ENCODE peak calls at places on chromosome 17, in eight cellular contexts. One of them, this sample, is unnamed. For H3K4me1, the result is how much of the 10 kb centered on the place peaks cover.

GRCh38 chr17:50564916-50565315 is 4.4 kb downstream of the CACNA1G start:
- DNase-seq in pancreas: no peak
- DNase-seq in PC-9: no peak
- DNase-seq in thoracic aorta: peak
- DNase-seq in cardiac muscle cell: peak
- DNase-seq in heart right ventricle: peak
- DNase-seq in CD8-positive, alpha-beta memory T cell: peak
- DNase-seq in endodermal cell: no peak
- DNase-seq in this sample: peak

GRCh38 chr17:64262422-64263260 is at the start of gene TEX2:
- DNase-seq in pancreas: peak
- DNase-seq in PC-9: peak
- DNase-seq in thoracic aorta: no peak
- DNase-seq in cardiac muscle cell: peak
- DNase-seq in heart right ventricle: peak
- DNase-seq in CD8-positive, alpha-beta memory T cell: peak
- DNase-seq in endodermal cell: peak
- DNase-seq in this sample: peak

GRCh38 chr17:19302791-19303233 is 59.7 kb downstream of the B9D1 start:
- DNase-seq in pancreas: no peak
- DNase-seq in PC-9: no peak
- DNase-seq in thoracic aorta: no peak
- DNase-seq in cardiac muscle cell: no peak
- DNase-seq in heart right ventricle: no peak
- DNase-seq in CD8-positive, alpha-beta memory T cell: no peak
- DNase-seq in endodermal cell: no peak
- DNase-seq in this sample: peak

GRCh38 chr17:18246880-18247612 is 11.5 kb downstream of the FLII start:
- DNase-seq in pancreas: peak
- DNase-seq in PC-9: peak
- DNase-seq in thoracic aorta: no peak
- DNase-seq in cardiac muscle cell: peak
- DNase-seq in heart right ventricle: peak
- DNase-seq in CD8-positive, alpha-beta memory T cell: no peak
- DNase-seq in endodermal cell: peak
- DNase-seq in this sample: peak

GRCh38 chr17:42403150-42403549 is 14.9 kb upstream of the STAT3 start:
- DNase-seq in pancreas: no peak
- DNase-seq in PC-9: no peak
- DNase-seq in thoracic aorta: no peak
- DNase-seq in cardiac muscle cell: no peak
- DNase-seq in heart right ventricle: no peak
- DNase-seq in CD8-positive, alpha-beta memory T cell: peak
- DNase-seq in endodermal cell: peak
- DNase-seq in this sample: no peak

GRCh38 chr17:17236295-17237025 is 508 bp downstream of the FLCN start:
- DNase-seq in pancreas: no peak
- DNase-seq in PC-9: peak
- DNase-seq in thoracic aorta: no peak
- DNase-seq in cardiac muscle cell: peak
- DNase-seq in heart right ventricle: no peak
- DNase-seq in CD8-positive, alpha-beta memory T cell: no peak
- DNase-seq in endodermal cell: no peak
- DNase-seq in this sample: peak

GRCh38 chr17:6427284-6427781 is 7.6 kb downstream of the AIPL1 start:
- DNase-seq in pancreas: no peak
- DNase-seq in PC-9: no peak
- DNase-seq in thoracic aorta: no peak
- DNase-seq in cardiac muscle cell: peak
- DNase-seq in heart right ventricle: no peak
- DNase-seq in CD8-positive, alpha-beta memory T cell: peak
- DNase-seq in endodermal cell: no peak
- DNase-seq in this sample: no peak

GRCh38 chr17:50381920-50382319 is 8.9 kb downstream of the EME1 start:
- DNase-seq in pancreas: no peak
- DNase-seq in PC-9: no peak
- DNase-seq in thoracic aorta: no peak
- DNase-seq in cardiac muscle cell: no peak
- DNase-seq in heart right ventricle: no peak
- DNase-seq in CD8-positive, alpha-beta memory T cell: no peak
- DNase-seq in endodermal cell: no peak
- DNase-seq in this sample: no peak

GRCh38 chr17:65048441-65048840 is 8.1 kb downstream of the GNA13 start:
- DNase-seq in pancreas: no peak
- DNase-seq in PC-9: no peak
- DNase-seq in thoracic aorta: no peak
- DNase-seq in cardiac muscle cell: no peak
- DNase-seq in heart right ventricle: no peak
- DNase-seq in CD8-positive, alpha-beta memory T cell: no peak
- DNase-seq in endodermal cell: no peak
- DNase-seq in this sample: no peak

GRCh38 chr17:7929158-7930029 is at the start of gene KCNAB3:
- DNase-seq in pancreas: no peak
- DNase-seq in PC-9: no peak
- DNase-seq in thoracic aorta: no peak
- DNase-seq in cardiac muscle cell: peak
- DNase-seq in heart right ventricle: peak
- DNase-seq in CD8-positive, alpha-beta memory T cell: peak
- DNase-seq in endodermal cell: peak
- DNase-seq in this sample: no peak

GRCh38 chr17:7931709-7932482 is at the start of the genes CNTROB and TRAPPC1:
- DNase-seq in pancreas: peak
- DNase-seq in PC-9: peak
- DNase-seq in thoracic aorta: peak
- DNase-seq in cardiac muscle cell: peak
- DNase-seq in heart right ventricle: peak
- DNase-seq in CD8-positive, alpha-beta memory T cell: peak
- DNase-seq in endodermal cell: peak
- DNase-seq in this sample: peak

GRCh38 chr17:7932483-7932891 is 481 bp downstream of the CNTROB start:
- DNase-seq in pancreas: no peak
- DNase-seq in PC-9: no peak
- DNase-seq in thoracic aorta: no peak
- DNase-seq in cardiac muscle cell: peak
- DNase-seq in heart right ventricle: no peak
- DNase-seq in CD8-positive, alpha-beta memory T cell: no peak
- DNase-seq in endodermal cell: no peak
- DNase-seq in this sample: peak

GRCh38 chr17:7932949-7933348 is 943 bp downstream of the CNTROB start:
- DNase-seq in pancreas: no peak
- DNase-seq in PC-9: peak
- DNase-seq in thoracic aorta: no peak
- DNase-seq in cardiac muscle cell: peak
- DNase-seq in heart right ventricle: no peak
- DNase-seq in CD8-positive, alpha-beta memory T cell: no peak
- DNase-seq in endodermal cell: peak
- DNase-seq in this sample: peak

DNA sequence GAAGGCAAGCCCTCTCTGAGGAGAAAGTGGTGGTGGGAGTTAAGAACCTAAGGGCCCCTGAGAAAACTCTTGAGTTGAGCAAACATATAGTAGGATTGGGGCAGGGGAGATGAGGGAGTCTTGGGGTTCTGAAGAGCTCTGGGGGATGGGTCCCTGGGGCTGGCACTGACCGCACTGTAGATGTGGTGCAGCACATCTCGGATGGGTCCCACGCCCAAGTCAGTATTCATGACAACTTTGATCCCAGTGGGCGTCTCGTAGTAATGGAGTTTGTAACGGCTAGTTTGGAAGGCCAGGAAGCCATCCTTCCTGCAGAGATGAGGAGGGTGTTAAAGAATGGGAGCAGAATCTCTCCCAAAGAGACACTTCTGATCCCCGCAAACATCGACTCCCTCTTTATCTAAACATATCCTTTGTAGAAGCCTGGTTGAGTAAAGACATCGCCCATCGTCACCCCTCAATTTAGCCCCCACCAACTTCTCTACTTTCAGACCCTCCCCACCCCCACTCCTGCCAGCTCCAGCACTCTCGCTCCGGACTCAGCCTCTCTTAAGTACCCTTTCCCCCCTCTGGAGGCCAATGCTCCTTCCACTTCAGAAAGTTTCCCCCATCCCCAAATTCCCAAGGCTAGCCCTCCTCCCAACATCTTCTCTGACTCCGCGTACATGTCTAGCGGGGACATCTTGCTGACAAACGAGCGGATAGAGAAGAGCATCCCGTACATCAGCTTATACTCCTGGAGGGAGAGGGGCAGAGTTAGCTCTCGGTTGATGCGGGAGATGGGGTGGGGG is 710 bp downstream of the TRAPPC1 start:
- DNase-seq in pancreas: no peak
- DNase-seq in PC-9: no peak
- DNase-seq in thoracic aorta: no peak
- DNase-seq in cardiac muscle cell: no peak
- DNase-seq in heart right ventricle: no peak
- DNase-seq in CD8-positive, alpha-beta memory T cell: no peak
- DNase-seq in endodermal cell: no peak
- DNase-seq in this sample: no peak
- H3K27ac ChIP-seq in pancreas: peak
- H3K27ac ChIP-seq in PC-9: no peak
- H3K27ac ChIP-seq in thoracic aorta: peak
- H3K27ac ChIP-seq in cardiac muscle cell: no peak
- H3K27ac ChIP-seq in heart right ventricle: peak
- H3K27ac ChIP-seq in CD8-positive, alpha-beta memory T cell: peak
- H3K27ac ChIP-seq in endodermal cell: no peak
- H3K27ac ChIP-seq in this sample: peak

DNA sequence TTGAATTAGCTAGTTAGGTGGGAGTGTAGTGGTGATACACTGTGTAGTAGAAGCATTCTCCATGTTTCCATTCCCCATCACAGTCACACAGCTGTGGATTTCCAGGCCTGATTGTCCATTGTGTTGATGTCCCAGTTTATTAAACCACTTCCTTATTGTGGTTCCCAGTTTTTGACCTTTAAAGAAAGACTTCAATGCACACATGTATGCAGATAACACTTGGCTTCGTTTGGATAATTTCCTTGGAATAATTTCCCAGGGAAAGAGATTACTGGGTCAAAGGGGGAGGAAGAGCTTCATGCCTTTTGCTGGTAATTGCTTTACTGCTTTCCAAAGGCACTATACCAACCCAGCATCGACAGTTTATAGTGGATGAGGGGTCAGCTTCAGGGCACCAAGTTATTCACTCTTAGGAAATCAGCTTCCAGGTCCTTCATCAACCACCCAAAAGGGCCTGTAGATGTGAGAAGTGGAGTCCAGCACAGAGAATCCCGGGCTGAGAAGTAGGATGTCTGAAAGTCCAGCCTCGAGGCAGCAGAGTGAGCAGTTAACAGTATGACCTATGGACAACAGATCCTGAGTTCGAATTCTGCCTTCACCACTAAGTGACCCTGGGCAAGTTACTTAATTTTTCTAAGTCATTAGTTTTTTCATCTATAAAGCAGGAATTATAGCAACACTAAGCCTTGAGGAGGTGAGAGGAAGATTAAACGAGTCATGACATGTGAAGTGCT is 31.3 kb upstream of the TNS4 start:
- DNase-seq in pancreas: no peak
- DNase-seq in PC-9: no peak
- DNase-seq in thoracic aorta: no peak
- DNase-seq in cardiac muscle cell: peak
- DNase-seq in heart right ventricle: no peak
- DNase-seq in CD8-positive, alpha-beta memory T cell: no peak
- DNase-seq in endodermal cell: peak
- DNase-seq in this sample: no peak
- H3K4me1 ChIP-seq in pancreas: under half
- H3K4me1 ChIP-seq in PC-9: under half
- H3K4me1 ChIP-seq in thoracic aorta: under half
- H3K4me1 ChIP-seq in cardiac muscle cell: under half
- H3K4me1 ChIP-seq in heart right ventricle: under half
- H3K4me1 ChIP-seq in CD8-positive, alpha-beta memory T cell: half or more
- H3K4me1 ChIP-seq in endodermal cell: under half
- H3K4me1 ChIP-seq in this sample: under half

DNA sequence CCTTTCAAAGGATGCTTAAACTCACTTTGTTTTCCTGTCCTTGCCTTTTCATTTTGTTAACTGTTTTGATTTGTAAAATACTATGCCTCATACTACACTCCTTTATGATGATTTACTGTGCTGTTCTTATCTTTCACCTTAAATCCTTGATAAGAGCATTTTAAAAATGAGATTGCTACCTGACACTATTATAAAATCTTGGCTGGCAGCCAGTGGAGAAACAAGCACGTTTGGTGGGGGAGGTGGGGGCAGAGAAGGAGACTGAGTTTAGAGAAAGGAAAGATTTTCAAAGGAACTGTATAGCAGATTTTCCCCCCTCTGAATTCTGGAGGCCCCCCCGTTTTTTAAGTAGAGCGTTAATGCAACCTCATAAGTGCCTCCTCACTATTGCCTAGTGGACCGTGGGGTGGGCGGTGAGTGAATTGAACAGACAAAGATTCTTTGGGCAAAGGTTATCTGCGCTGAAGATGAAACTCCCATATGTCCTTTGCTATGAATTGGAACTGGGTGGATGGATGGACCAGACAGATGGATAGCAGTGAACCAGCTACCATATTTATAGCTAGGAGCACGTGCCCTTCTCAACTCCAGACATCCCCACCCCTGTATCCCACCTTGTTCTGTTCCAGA is 200.2 kb downstream of the CCDC182 start:
- DNase-seq in pancreas: no peak
- DNase-seq in PC-9: no peak
- DNase-seq in thoracic aorta: no peak
- DNase-seq in cardiac muscle cell: no peak
- DNase-seq in heart right ventricle: no peak
- DNase-seq in CD8-positive, alpha-beta memory T cell: no peak
- DNase-seq in endodermal cell: no peak
- DNase-seq in this sample: peak
- H3K27ac ChIP-seq in pancreas: no peak
- H3K27ac ChIP-seq in PC-9: no peak
- H3K27ac ChIP-seq in thoracic aorta: no peak
- H3K27ac ChIP-seq in cardiac muscle cell: peak
- H3K27ac ChIP-seq in heart right ventricle: no peak
- H3K27ac ChIP-seq in CD8-positive, alpha-beta memory T cell: no peak
- H3K27ac ChIP-seq in endodermal cell: peak
- H3K27ac ChIP-seq in this sample: peak

GRCh38 chr17:59346876-59347407 is 15.5 kb downstream of the YPEL2 start:
- DNase-seq in pancreas: no peak
- DNase-seq in PC-9: no peak
- DNase-seq in thoracic aorta: no peak
- DNase-seq in cardiac muscle cell: no peak
- DNase-seq in heart right ventricle: no peak
- DNase-seq in CD8-positive, alpha-beta memory T cell: no peak
- DNase-seq in endodermal cell: no peak
- DNase-seq in this sample: no peak

GRCh38 chr17:59345476-59345875 is 14.0 kb downstream of the YPEL2 start:
- DNase-seq in pancreas: no peak
- DNase-seq in PC-9: no peak
- DNase-seq in thoracic aorta: no peak
- DNase-seq in cardiac muscle cell: no peak
- DNase-seq in heart right ventricle: no peak
- DNase-seq in CD8-positive, alpha-beta memory T cell: no peak
- DNase-seq in endodermal cell: no peak
- DNase-seq in this sample: peak

GRCh38 chr17:59349178-59349577 is 17.7 kb downstream of the YPEL2 start:
- DNase-seq in pancreas: no peak
- DNase-seq in PC-9: no peak
- DNase-seq in thoracic aorta: no peak
- DNase-seq in cardiac muscle cell: no peak
- DNase-seq in heart right ventricle: no peak
- DNase-seq in CD8-positive, alpha-beta memory T cell: no peak
- DNase-seq in endodermal cell: no peak
- DNase-seq in this sample: no peak

GRCh38 chr17:59346341-59346740 is 14.9 kb downstream of the YPEL2 start:
- DNase-seq in pancreas: no peak
- DNase-seq in PC-9: no peak
- DNase-seq in thoracic aorta: no peak
- DNase-seq in cardiac muscle cell: no peak
- DNase-seq in heart right ventricle: no peak
- DNase-seq in CD8-positive, alpha-beta memory T cell: no peak
- DNase-seq in endodermal cell: peak
- DNase-seq in this sample: no peak

GRCh38 chr17:59347975-59348391 is 16.5 kb downstream of the YPEL2 start:
- DNase-seq in pancreas: no peak
- DNase-seq in PC-9: no peak
- DNase-seq in thoracic aorta: no peak
- DNase-seq in cardiac muscle cell: no peak
- DNase-seq in heart right ventricle: no peak
- DNase-seq in CD8-positive, alpha-beta memory T cell: no peak
- DNase-seq in endodermal cell: peak
- DNase-seq in this sample: no peak
- H3K4me1 ChIP-seq in pancreas: under half
- H3K4me1 ChIP-seq in PC-9: under half
- H3K4me1 ChIP-seq in thoracic aorta: half or more
- H3K4me1 ChIP-seq in cardiac muscle cell: under half
- H3K4me1 ChIP-seq in heart right ventricle: under half
- H3K4me1 ChIP-seq in CD8-positive, alpha-beta memory T cell: under half
- H3K4me1 ChIP-seq in endodermal cell: under half
- H3K4me1 ChIP-seq in this sample: under half